ENCODE peak calls at places on chromosomes 1 and 21, in nine cellular contexts. H, P, W, G, U, F, K, L and Y are unnamed samples.

GRCh38 chr1:214050513-214051401 is 63.0 kb downstream of the PROX1 start:
- DNase-seq in H (no peak), P (no peak), W (no peak), G (no peak), U (no peak), F (no peak), K (no peak), L (no peak), Y (no peak)

GRCh38 chr21:45612096-45613019 is 31.2 kb upstream of the PCBP3 start:
- DNase-seq in H (no peak), P (no peak), W (no peak), G (no peak), U (peak), F (peak), K (peak), L (no peak), Y (peak)

GRCh38 chr1:61956012-61956645 is 213.8 kb downstream of the PATJ start:
- DNase-seq in H (no peak), P (no peak), W (no peak), G (no peak), U (no peak), F (no peak), K (no peak), L (no peak), Y (no peak)

GRCh38 chr21:28127390-28127789 is 865.3 kb downstream of the LTN1 start:
- DNase-seq in H (no peak), P (no peak), W (no peak), G (no peak), U (no peak), F (no peak), K (no peak), L (no peak), Y (no peak)

GRCh38 chr1:64398937-64399336 is 71.0 kb upstream of the CACHD1 start:
- DNase-seq in H (no peak), P (no peak), W (no peak), G (no peak), U (no peak), F (no peak), K (no peak), L (no peak), Y (no peak)

GRCh38 chr1:101257500-101258325 is 20.9 kb downstream of the S1PR1 start:
- DNase-seq in H (no peak), P (no peak), W (peak), G (no peak), U (no peak), F (no peak), K (peak), L (no peak), Y (no peak)

GRCh38 chr1:234884701-234885100 is 243.9 kb downstream of the TOMM20 start:
- DNase-seq in H (no peak), P (no peak), W (no peak), G (no peak), U (no peak), F (no peak), K (no peak), L (no peak), Y (no peak)

GRCh38 chr1:177800386-177801058 is 169.3 kb downstream of the SEC16B start:
- DNase-seq in H (no peak), P (no peak), W (peak), G (no peak), U (peak), F (no peak), K (no peak), L (no peak), Y (no peak)

GRCh38 chr1:204736861-204737260 is 51.3 kb upstream of the LRRN2 start:
- DNase-seq in H (no peak), P (no peak), W (no peak), G (no peak), U (no peak), F (no peak), K (no peak), L (no peak), Y (no peak)

GRCh38 chr1:19643602-19644419 is at the start of gene NBL1:
- DNase-seq in H (no peak), P (peak), W (peak), G (no peak), U (no peak), F (peak), K (peak), L (peak), Y (peak)

GRCh38 chr1:51644533-51645197 is 27.8 kb downstream of the OSBPL9 start:
- DNase-seq in H (peak), P (no peak), W (peak), G (no peak), U (peak), F (peak), K (no peak), L (peak), Y (no peak)

GRCh38 chr21:41008971-41009370 is 159.0 kb upstream of the BACE2 start:
- DNase-seq in H (no peak), P (no peak), W (no peak), G (no peak), U (no peak), F (no peak), K (no peak), L (no peak), Y (no peak)

GRCh38 chr1:209249785-209250441 is 333.6 kb upstream of the CAMK1G start:
- DNase-seq in H (no peak), P (no peak), W (no peak), G (no peak), U (no peak), F (no peak), K (peak), L (no peak), Y (no peak)

GRCh38 chr1:11620405-11620804 is 33.8 kb downstream of the FBXO2 start:
- DNase-seq in H (no peak), P (no peak), W (no peak), G (no peak), U (no peak), F (no peak), K (no peak), L (no peak), Y (no peak)

GRCh38 chr1:22772054-22772453 is 61.4 kb downstream of the EPHB2 start:
- DNase-seq in H (no peak), P (peak), W (no peak), G (no peak), U (no peak), F (no peak), K (no peak), L (no peak), Y (no peak)

GRCh38 chr1:85850238-85850637 is 142.0 kb upstream of the ZNHIT6 start:
- DNase-seq in H (no peak), P (no peak), W (peak), G (no peak), U (peak), F (peak), K (no peak), L (peak), Y (no peak)

GRCh38 chr1:205561501-205562203 is 57.2 kb downstream of the CDK18 start:
- DNase-seq in H (no peak), P (no peak), W (no peak), G (no peak), U (no peak), F (no peak), K (no peak), L (no peak), Y (no peak)

GRCh38 chr1:215188302-215188950 is 105.9 kb downstream of the KCNK2 start:
- DNase-seq in H (no peak), P (no peak), W (peak), G (no peak), U (no peak), F (no peak), K (no peak), L (no peak), Y (no peak)

GRCh38 chr1:240737761-240738265 is 125.9 kb upstream of the GREM2 start:
- DNase-seq in H (no peak), P (no peak), W (no peak), G (no peak), U (no peak), F (no peak), K (no peak), L (no peak), Y (no peak)

GRCh38 chr1:15788624-15789301 is 18.7 kb downstream of the UQCRHL start:
- DNase-seq in H (no peak), P (no peak), W (peak), G (no peak), U (no peak), F (peak), K (no peak), L (no peak), Y (no peak)

GRCh38 chr1:182029379-182030331 is 31.9 kb downstream of the ZNF648 start:
- DNase-seq in H (peak), P (peak), W (peak), G (peak), U (peak), F (peak), K (peak), L (peak), Y (peak)
- TF ChIP-seq CTCF in H (peak), P (peak), W (peak), G (peak), U (peak), F (peak), K (peak), L (peak), Y (peak)

DNA sequence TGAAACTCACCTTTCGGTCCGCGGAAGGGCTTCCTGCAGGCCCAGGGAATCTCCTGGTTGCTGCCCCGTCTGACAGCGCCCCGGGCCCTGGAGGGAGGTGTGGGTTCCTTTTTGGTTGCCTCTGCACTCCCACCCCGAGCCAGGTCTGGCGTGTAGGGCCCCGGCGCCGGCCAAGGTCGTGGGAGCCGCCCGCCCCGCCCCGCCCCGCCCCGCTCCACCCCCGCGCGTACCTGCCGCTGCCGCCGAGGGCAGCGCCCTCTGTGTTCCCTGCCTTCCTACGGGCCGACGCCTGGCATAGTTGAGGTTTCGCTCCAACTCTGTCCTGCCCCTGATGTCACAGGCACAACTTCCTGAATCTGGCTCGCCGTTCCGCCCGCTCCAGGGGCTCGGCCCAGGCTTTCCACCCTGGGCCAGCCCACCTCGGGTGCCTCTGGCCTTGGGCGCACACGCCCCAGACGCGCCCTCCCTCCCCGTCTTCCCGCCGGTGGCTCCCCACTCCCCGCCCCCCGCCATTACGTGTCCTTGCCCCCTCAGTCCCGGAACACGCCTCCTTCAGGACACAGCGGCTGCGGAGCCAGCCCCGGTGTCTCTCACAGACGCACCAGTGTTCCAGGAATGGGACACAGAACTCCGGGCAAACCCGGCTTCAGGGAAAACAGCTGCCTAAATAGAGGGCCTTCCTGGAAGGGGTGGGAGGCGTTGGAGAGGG is at the start of gene KIAA0040:
- DNase-seq in H (no peak), P (peak), W (peak), G (no peak), U (no peak), F (no peak), K (peak), L (peak), Y (peak)
- TF ChIP-seq CTCF in H (peak), P (no peak), W (no peak), G (no peak), U (peak), F (peak), K (no peak), L (peak), Y (no peak)

GRCh38 chr21:17513214-17514123 is 626 bp downstream of the CXADR start:
- DNase-seq in H (no peak), P (peak), W (peak), G (no peak), U (no peak), F (peak), K (peak), L (peak), Y (peak)

GRCh38 chr21:17506936-17507335 is 5.9 kb upstream of the CXADR start:
- DNase-seq in H (no peak), P (no peak), W (no peak), G (no peak), U (no peak), F (no peak), K (no peak), L (no peak), Y (no peak)

GRCh38 chr21:17514124-17514481 is 1.3 kb downstream of the CXADR start:
- DNase-seq in H (peak), P (no peak), W (peak), G (no peak), U (no peak), F (peak), K (no peak), L (no peak), Y (no peak)

GRCh38 chr21:17512245-17513213 is at the start of gene CXADR:
- DNase-seq in H (peak), P (peak), W (peak), G (no peak), U (no peak), F (no peak), K (peak), L (peak), Y (peak)
- TF ChIP-seq CTCF in H (peak), P (peak), W (peak), G (peak), U (peak), F (peak), K (peak), L (peak), Y (peak)

DNA sequence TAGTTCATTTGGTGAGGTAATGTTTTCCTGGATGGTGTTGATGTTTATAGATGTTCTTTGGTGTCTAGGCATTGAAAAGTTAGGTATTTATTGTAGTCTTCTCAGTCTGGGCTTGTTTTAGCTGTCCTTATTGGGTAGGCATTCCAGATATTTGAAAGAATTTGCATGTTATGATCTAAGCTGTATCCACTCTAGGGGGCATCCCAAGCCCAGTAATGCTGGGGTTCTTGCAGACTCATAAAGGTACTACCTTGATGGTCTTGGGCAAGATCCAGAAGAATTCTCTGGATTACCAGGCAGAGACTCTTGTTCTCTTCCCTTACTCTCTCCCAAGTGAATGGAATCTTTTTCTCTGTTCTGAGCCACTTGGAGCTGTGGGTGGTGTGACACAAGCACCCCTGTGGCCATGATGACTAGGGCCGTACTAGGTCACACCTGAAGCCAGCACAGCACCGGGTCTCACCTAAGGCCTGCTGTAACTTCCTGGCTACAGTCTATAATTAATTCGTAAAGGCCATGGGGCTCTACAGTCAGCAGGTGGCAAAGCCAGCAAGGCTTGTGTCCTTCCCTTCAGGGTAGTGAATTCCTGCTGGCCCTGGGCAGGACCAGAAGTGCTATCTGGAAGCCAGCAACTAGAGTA is 74.8 kb upstream of the PDE4B start:
- DNase-seq in H (no peak), P (no peak), W (peak), G (no peak), U (peak), F (peak), K (no peak), L (peak), Y (no peak)
- TF ChIP-seq CTCF in H (no peak), P (no peak), W (no peak), G (no peak), U (peak), F (peak), K (peak), L (no peak), Y (no peak)

DNA sequence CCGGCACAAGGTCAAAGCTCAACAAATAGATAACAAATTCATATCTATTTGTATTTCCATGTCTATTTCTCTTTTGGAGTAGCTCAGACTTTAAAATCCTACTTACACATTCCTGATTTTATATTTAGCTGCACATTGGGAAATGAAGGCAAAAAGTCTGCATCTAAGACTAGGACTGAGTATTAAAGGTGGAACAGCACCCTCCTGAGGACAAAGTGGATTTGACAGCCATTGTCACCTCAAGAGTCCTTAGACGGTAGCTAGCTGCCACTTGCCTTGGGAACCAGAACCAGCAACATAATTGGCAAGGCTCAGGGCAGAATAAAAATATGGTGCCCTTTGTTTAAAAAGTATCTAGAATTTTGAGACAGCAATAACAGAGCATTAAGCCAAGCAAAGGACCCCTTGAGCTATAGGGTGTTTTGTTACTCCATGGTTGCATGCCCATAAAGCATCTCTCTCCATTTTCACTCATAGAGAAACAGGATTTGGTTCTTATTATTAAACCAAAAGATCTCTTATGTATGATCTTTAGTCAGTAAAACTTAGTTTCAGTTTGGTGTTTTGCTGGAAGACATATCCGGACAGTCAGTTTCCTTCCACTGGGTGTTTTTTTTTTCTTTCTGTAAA is 30.0 kb upstream of the SGIP1 start:
- DNase-seq in H (peak), P (peak), W (peak), G (no peak), U (no peak), F (peak), K (peak), L (peak), Y (peak)
- TF ChIP-seq CTCF in H (peak), P (peak), W (peak), G (peak), U (peak), F (peak), K (peak), L (peak), Y (peak)

GRCh38 chr1:220089650-220090556 is at the start of gene BPNT1:
- DNase-seq in H (peak), P (peak), W (peak), G (peak), U (peak), F (peak), K (peak), L (peak), Y (peak)
- TF ChIP-seq CTCF in H (no peak), P (no peak), W (no peak), G (no peak), U (no peak), F (peak), K (peak), L (no peak), Y (no peak)

DNA sequence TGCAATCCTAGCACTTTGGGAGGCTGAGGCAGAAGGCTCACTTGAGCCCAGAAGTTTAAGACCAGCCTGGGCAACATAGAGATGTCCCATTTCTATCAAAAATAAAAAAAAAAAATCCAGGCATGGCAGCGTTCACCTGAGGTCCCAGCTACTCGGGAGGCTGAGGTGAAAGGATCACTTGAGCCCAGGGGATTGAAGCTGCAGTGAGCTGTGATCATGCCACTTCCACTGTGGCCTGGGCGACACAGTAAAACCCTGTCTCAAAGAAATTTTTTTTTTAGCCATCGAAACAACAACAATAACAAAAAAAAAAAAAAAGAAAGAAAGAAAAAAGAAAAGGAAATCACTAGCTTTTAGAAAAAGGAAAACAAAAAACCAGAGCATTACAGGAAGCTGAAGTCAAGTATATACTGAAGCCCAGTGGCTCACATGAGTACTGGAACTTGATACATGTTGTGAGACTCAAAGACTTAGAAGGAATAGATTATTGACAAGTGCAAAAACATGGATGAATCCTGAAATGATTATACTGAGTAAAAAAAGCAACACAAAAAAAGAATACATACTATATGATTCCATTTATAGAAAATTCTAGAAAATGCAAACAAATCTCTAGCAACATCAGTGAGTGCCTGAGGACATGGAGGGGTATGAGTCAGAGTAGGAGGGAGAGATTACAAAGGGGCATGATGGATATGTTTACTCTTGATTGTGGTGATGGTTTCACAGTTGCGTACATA is 6.1 kb upstream of the RABGAP1L start:
- DNase-seq in H (no peak), P (no peak), W (peak), G (no peak), U (no peak), F (peak), K (no peak), L (no peak), Y (no peak)
- TF ChIP-seq CTCF in H (no peak), P (no peak), W (no peak), G (no peak), U (no peak), F (no peak), K (no peak), L (no peak), Y (no peak)